ENCODE peak calls at places on chromosomes 5 and 9, in four cellular contexts. A, H, S and B are unnamed samples.

GRCh38 chr5:81506378-81506777 is 112.4 kb upstream of the ACOT12 start:
- DNase-seq in A (no peak), H (no peak), S (no peak), B (no peak)

GRCh38 chr9:98778711-98779530 is 17.4 kb downstream of the ANKS6 start:
- DNase-seq in A (no peak), H (no peak), S (no peak), B (no peak)

GRCh38 chr5:103094737-103095136 is 25.2 kb downstream of the GIN1 start:
- DNase-seq in A (no peak), H (no peak), S (no peak), B (no peak)

GRCh38 chr9:113957778-113958430 is 81.8 kb downstream of the ZNF618 start:
- DNase-seq in A (no peak), H (no peak), S (peak; percentile 90), B (peak; percentile 75)

GRCh38 chr9:137411670-137412380 is 11.1 kb downstream of the EXD3 start:
- DNase-seq in A (no peak), H (peak; percentile 60), S (peak; percentile 76), B (peak; percentile 95)

GRCh38 chr9:129555512-129556203 is 65.2 kb downstream of the C9orf50 start:
- DNase-seq in A (no peak), H (no peak), S (no peak), B (no peak)

GRCh38 chr9:117293199-117294114 is 121.4 kb downstream of the ASTN2 start:
- DNase-seq in A (no peak), H (no peak), S (no peak), B (no peak)

GRCh38 chr5:14475013-14475412 is 106.6 kb upstream of the OTULINL start:
- DNase-seq in A (no peak), H (peak; percentile 46), S (no peak), B (no peak)

GRCh38 chr9:36120705-36121104 is 15.8 kb upstream of the GLIPR2 start:
- DNase-seq in A (no peak), H (no peak), S (no peak), B (no peak)

GRCh38 chr5:65198777-65199120 is 283.0 kb downstream of the ADAMTS6 start:
- DNase-seq in A (no peak), H (no peak), S (peak; percentile 99), B (no peak)

GRCh38 chr5:169116961-169117461 is 183.9 kb downstream of the SLIT3 start:
- DNase-seq in A (peak; percentile 49), H (peak; percentile 29), S (peak; percentile 23), B (peak; percentile 67)

GRCh38 chr5:32639943-32640342 is 54.6 kb downstream of the SUB1 start:
- DNase-seq in A (no peak), H (no peak), S (peak; percentile 17), B (no peak)

GRCh38 chr9:97300586-97300985 is 6.9 kb upstream of the CCDC180 start:
- DNase-seq in A (no peak), H (no peak), S (no peak), B (no peak)

GRCh38 chr5:1503301-1504243 is 20.2 kb downstream of the LPCAT1 start:
- DNase-seq in A (no peak), H (peak; percentile 42), S (no peak), B (peak; percentile 50)

GRCh38 chr5:51013036-51013435 is 346.6 kb downstream of the PARP8 start:
- DNase-seq in A (no peak), H (no peak), S (no peak), B (no peak)

GRCh38 chr5:139363937-139364336 is 19.2 kb downstream of the SLC23A1 start:
- DNase-seq in A (no peak), H (no peak), S (no peak), B (no peak)

DNA sequence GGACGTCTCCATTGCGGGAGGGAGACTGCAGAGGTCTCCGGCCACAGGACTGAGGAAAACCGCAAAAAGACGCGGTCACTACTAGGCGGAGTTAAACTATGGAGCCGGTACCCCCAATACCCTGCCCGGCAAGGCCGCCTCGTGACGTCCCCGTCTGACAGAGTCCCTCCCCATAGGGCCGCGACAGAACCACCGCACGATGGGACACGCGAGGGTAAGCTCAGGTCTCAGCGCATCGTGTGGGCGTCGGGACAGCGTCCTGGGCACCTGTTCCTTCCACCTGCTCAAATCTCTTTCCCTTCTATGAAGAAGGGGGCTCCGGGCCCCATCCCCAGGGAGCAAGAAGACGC is 35.2 kb upstream of the GLDC start:
- DNase-seq in A (peak; percentile 71), H (no peak), S (peak; percentile 35), B (no peak)
- H3K4me3 ChIP-seq in A (peak overlapping the region; percentile 56), H (peak overlapping the region; percentile 82), S (peak overlapping the region; percentile 86), B (peak overlapping the region; percentile 53)

DNA sequence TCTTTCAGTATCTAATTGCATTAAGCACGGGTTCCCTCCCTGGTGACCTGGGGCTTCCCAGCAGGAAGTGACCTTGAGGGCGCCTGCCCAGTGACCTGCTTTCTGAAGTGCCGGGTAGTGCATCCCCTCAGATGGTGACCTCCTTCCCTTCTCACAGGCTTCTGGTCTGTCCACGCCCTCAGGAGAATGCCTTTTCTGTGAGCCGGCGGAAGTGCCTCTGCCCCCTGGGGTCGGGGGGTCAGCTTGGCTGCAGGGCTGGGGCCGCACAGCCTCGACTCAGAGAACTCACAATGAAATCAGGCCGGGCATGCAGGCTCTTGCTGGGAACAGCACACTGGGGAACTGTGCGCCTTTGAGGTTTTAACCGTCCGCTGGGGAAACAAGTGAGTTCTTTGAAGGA is 124.5 kb upstream of the PHYKPL start:
- DNase-seq in A (peak; percentile 86), H (no peak), S (no peak), B (no peak)
- H3K4me3 ChIP-seq in A (peak overlapping the region; percentile 44), H (no peak overlapping the region), S (no peak overlapping the region), B (no peak overlapping the region)

DNA sequence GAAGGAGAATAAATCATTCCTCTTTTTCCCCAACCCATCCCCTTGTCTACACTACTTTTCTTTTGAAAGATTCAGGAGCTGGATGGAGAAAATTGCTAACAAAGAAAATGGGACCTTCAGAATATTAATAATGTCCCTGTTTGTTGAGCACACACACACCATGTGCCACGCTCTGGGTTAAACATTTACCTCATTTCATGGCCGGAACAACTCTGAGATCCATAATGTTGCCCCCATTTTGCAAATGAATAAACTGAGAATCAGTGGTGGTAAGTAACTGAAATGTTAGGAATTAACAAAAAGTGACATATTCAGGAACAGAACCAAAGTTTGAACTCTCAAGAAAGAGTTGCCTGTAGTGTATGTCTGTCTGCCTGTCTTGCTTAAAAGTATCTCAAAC is 51.5 kb upstream of the SMAD5 start:
- DNase-seq in A (no peak), H (no peak), S (no peak), B (no peak)
- H3K4me3 ChIP-seq in A (peak overlapping the region; percentile 45), H (no peak overlapping the region), S (no peak overlapping the region), B (no peak overlapping the region)

GRCh38 chr9:128552744-128553221 is 396 bp downstream of the SPTAN1 start:
- DNase-seq in A (peak; percentile 86), H (peak; percentile 15), S (peak; percentile 20), B (peak; percentile 91)

GRCh38 chr9:128553695-128554094 is 1.3 kb downstream of the SPTAN1 start:
- DNase-seq in A (no peak), H (no peak), S (peak; percentile 86), B (no peak)

GRCh38 chr9:128556276-128556675 is 3.9 kb downstream of the SPTAN1 start:
- DNase-seq in A (no peak), H (no peak), S (no peak), B (no peak)

GRCh38 chr9:128555180-128555721 is 2.9 kb downstream of the SPTAN1 start:
- DNase-seq in A (peak; percentile 66), H (no peak), S (peak; percentile 58), B (peak; percentile 21)

DNA sequence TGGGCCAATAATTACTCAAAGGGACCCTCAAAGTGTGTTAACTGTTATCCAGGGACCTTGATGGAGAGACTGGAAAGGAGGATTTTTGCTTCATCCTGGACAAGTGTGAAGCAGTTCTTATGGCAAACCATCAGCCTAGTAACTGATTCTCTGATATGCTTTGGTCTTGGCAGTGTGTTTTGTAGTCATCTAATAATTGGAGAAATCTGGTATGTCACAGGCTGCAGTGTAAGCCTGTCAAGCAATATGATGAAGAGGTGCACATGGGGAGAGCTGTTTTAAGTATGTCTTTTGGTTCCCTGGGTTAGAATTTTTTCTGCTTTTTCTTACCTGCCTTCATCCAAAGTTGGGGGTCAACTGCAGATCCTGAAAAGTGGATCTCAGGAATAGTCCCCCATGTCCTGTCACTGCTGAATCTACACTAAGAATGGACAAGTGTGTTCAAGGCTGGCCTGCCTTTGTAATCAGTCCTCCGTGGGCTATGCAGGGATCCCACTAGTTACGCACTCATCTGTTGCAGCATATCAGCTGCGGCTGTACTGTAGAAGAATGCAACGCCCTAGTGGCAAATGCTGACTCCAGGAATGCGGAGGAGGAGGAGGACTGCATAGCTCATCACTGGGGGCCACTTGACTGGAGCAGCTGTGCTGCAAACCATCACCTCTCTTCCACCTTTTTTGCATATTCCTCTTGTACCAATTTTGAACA is 1.9 kb downstream of the SPTAN1 start:
- DNase-seq in A (peak; percentile 85), H (peak; percentile 34), S (peak; percentile 91), B (peak; percentile 42)
- H3K4me3 ChIP-seq in A (peak overlapping the region; percentile 94), H (peak overlapping the region; percentile 74), S (peak overlapping the region; percentile 89), B (no peak overlapping the region)

GRCh38 chr5:26981750-26982149 is 56.6 kb downstream of the CDH9 start:
- DNase-seq in A (no peak), H (no peak), S (no peak), B (no peak)
- H3K4me3 ChIP-seq in A (no peak overlapping the region), H (no peak overlapping the region), S (no peak overlapping the region), B (no peak overlapping the region)